ENCODE peak calls at places on chromosomes 6 and 20, in four cellular contexts. U, I, P and W are unnamed samples.

GRCh38 chr6:30940361-30941001 is at the start of gene MUCL3:
- DNase-seq in U (no peak), I (peak), P (no peak), W (no peak)

GRCh38 chr6:44151348-44152108 is 7.1 kb upstream of the CAPN11 start:
- DNase-seq in U (peak), I (peak), P (peak), W (no peak)

GRCh38 chr6:170429457-170429856 is 122.9 kb downstream of the FAM120B start:
- DNase-seq in U (no peak), I (peak), P (peak), W (no peak)

GRCh38 chr20:46582648-46583047 is 32.2 kb upstream of the OCSTAMP start:
- DNase-seq in U (no peak), I (no peak), P (no peak), W (no peak)

GRCh38 chr6:111219785-111220184 is 132.5 kb downstream of the SLC16A10 start:
- DNase-seq in U (no peak), I (no peak), P (no peak), W (no peak)

GRCh38 chr20:23161968-23162696 is 76.0 kb upstream of the CD93 start:
- DNase-seq in U (no peak), I (no peak), P (peak), W (no peak)

GRCh38 chr6:68638225-68638900 is 3.3 kb downstream of the ADGRB3 start:
- DNase-seq in U (no peak), I (peak), P (peak), W (no peak)

GRCh38 chr6:69116658-69117057 is 481.6 kb downstream of the ADGRB3 start:
- DNase-seq in U (no peak), I (no peak), P (no peak), W (no peak)

GRCh38 chr6:12709116-12709515 is 7.5 kb upstream of the PHACTR1 start:
- DNase-seq in U (no peak), I (no peak), P (no peak), W (no peak)

GRCh38 chr6:37684801-37685200 is 12.9 kb downstream of the MDGA1 start:
- DNase-seq in U (no peak), I (no peak), P (no peak), W (no peak)

GRCh38 chr6:8556370-8557018 is 121.1 kb upstream of the SLC35B3 start:
- DNase-seq in U (peak), I (no peak), P (peak), W (peak)

GRCh38 chr6:30325150-30325872 is 1.4 kb upstream of the TRIM39 start:
- DNase-seq in U (no peak), I (no peak), P (peak), W (no peak)

GRCh38 chr6:110296151-110297028 is 61.8 kb downstream of the METTL24 start:
- DNase-seq in U (no peak), I (no peak), P (no peak), W (no peak)

GRCh38 chr20:61052796-61053442 is 199.1 kb upstream of the CDH4 start:
- DNase-seq in U (no peak), I (no peak), P (no peak), W (no peak)

GRCh38 chr6:166617359-166617758 is 9.7 kb downstream of the RPS6KA2 start:
- DNase-seq in U (no peak), I (no peak), P (no peak), W (no peak)

GRCh38 chr6:89260310-89260709 is 43.2 kb upstream of the GABRR1 start:
- DNase-seq in U (no peak), I (peak), P (no peak), W (no peak)

GRCh38 chr20:56687061-56687460 is 58.0 kb downstream of the TFAP2C start:
- DNase-seq in U (no peak), I (no peak), P (no peak), W (no peak)

GRCh38 chr6:145137425-145137824 is 597.9 kb downstream of the EPM2A start:
- DNase-seq in U (no peak), I (no peak), P (peak), W (no peak)

GRCh38 chr6:25558155-25558817 is 93.7 kb upstream of the SCGN start:
- DNase-seq in U (no peak), I (no peak), P (no peak), W (no peak)

GRCh38 chr6:15025416-15025815 is 220.5 kb upstream of the JARID2 start:
- DNase-seq in U (no peak), I (no peak), P (no peak), W (no peak)

GRCh38 chr20:40284611-40285010 is 404.4 kb downstream of the MAFB start:
- DNase-seq in U (no peak), I (no peak), P (no peak), W (no peak)

GRCh38 chr6:28522594-28523557 is 2.8 kb upstream of the GPX5 start:
- DNase-seq in U (no peak), I (peak), P (no peak), W (no peak)

GRCh38 chr6:27892596-27893058 is 19.6 kb downstream of the OR2B2 start:
- DNase-seq in U (peak), I (no peak), P (no peak), W (no peak)

GRCh38 chr20:37347891-37348642 is 2.1 kb downstream of the SRC start:
- DNase-seq in U (no peak), I (peak), P (no peak), W (no peak)

GRCh38 chr20:43448748-43449535 is 8.8 kb upstream of the SRSF6 start:
- DNase-seq in U (peak), I (peak), P (peak), W (peak)

GRCh38 chr20:47764154-47764734 is 21.0 kb downstream of the SULF2 start:
- DNase-seq in U (no peak), I (peak), P (no peak), W (no peak)

GRCh38 chr6:136525586-136526195 is 24.5 kb downstream of the MAP7 start:
- DNase-seq in U (no peak), I (no peak), P (no peak), W (no peak)

GRCh38 chr6:11700118-11700718 is 78.4 kb downstream of the ADTRP start:
- DNase-seq in U (peak), I (peak), P (peak), W (no peak)

GRCh38 chr6:154508573-154509375 is 1.7 kb downstream of the CNKSR3 start:
- DNase-seq in U (no peak), I (peak), P (peak), W (no peak)

GRCh38 chr6:169828176-169828575 is 76.8 kb downstream of the ERMARD start:
- DNase-seq in U (no peak), I (no peak), P (no peak), W (no peak)

GRCh38 chr20:845226-845868 is 11.8 kb downstream of the FAM110A start:
- DNase-seq in U (no peak), I (no peak), P (no peak), W (no peak)

GRCh38 chr6:81788748-81789147 is 36.3 kb upstream of the TENT5A start:
- DNase-seq in U (no peak), I (no peak), P (peak), W (no peak)

GRCh38 chr6:131717815-131718214 is 7.0 kb upstream of the CTAGE9 start:
- DNase-seq in U (no peak), I (no peak), P (peak), W (no peak)

GRCh38 chr6:36858407-36858981 is 16.1 kb downstream of the PPIL1 start:
- DNase-seq in U (no peak), I (no peak), P (peak), W (no peak)

GRCh38 chr6:24196198-24196597 is 70.2 kb downstream of the NRSN1 start:
- DNase-seq in U (no peak), I (no peak), P (peak), W (no peak)

GRCh38 chr6:39416728-39417127 is 94.2 kb upstream of the KCNK16 start:
- DNase-seq in U (no peak), I (no peak), P (no peak), W (no peak)

GRCh38 chr6:28982476-28983266 is 22.4 kb downstream of the ZNF311 start:
- DNase-seq in U (no peak), I (peak), P (peak), W (no peak)

GRCh38 chr6:132598473-132598872 is 8.9 kb upstream of the TAAR5 start:
- DNase-seq in U (peak), I (peak), P (peak), W (no peak)

GRCh38 chr6:154522576-154522975 is 12.1 kb upstream of the CNKSR3 start:
- DNase-seq in U (no peak), I (no peak), P (no peak), W (no peak)

GRCh38 chr6:85798934-85799490 is 156.3 kb upstream of the SYNCRIP start:
- DNase-seq in U (no peak), I (no peak), P (no peak), W (no peak)
- H3K4me3 ChIP-seq in U (no peak), I (no peak), P (no peak), W (no peak)

GRCh38 chr6:21536280-21536766 is 57.2 kb upstream of the SOX4 start:
- DNase-seq in U (no peak), I (peak), P (no peak), W (no peak)

GRCh38 chr6:21537660-21538059 is 55.9 kb upstream of the SOX4 start:
- DNase-seq in U (no peak), I (no peak), P (no peak), W (no peak)

GRCh38 chr6:21529431-21529830 is 64.1 kb upstream of the SOX4 start:
- DNase-seq in U (no peak), I (no peak), P (no peak), W (no peak)

GRCh38 chr6:21531393-21531792 is 62.2 kb upstream of the SOX4 start:
- DNase-seq in U (no peak), I (no peak), P (no peak), W (no peak)

GRCh38 chr6:21533678-21534077 is 59.9 kb upstream of the SOX4 start:
- DNase-seq in U (no peak), I (no peak), P (no peak), W (no peak)
- TF ChIP-seq SIN3A in U (no peak), I (no peak), P (no peak), W (no peak)

GRCh38 chr20:63697357-63697867 is 960 bp downstream of the TNFRSF6B start:
- DNase-seq in U (no peak), I (no peak), P (no peak), W (no peak)
- TF ChIP-seq TCF7L2 in U (no peak), I (no peak), P (no peak), W (no peak)

GRCh38 chr6:150231456-150231855 is 88.6 kb downstream of the PPP1R14C start:
- DNase-seq in U (no peak), I (no peak), P (no peak), W (no peak)
- H3K4me3 ChIP-seq in U (no peak), I (no peak), P (no peak), W (no peak)

DNA sequence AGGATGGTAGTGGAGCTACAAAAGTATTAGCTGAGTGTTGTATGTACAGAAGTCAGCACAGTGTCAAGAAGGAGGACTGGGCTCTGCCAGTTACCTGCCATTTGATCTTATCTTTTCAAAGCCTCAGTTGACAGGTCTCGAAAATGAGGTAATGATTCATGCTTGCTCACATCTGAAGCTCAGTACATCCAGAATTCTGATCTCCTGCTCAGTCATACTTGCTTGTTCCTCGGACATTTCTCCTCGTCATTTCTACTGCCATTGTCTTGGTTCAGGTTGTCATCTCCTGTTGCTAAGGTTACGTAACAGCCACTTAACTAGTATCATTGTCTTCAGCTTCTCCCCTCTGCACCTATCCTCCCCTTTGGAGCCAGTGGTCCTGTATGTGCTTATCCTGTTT is 89.5 kb downstream of the SLX4IP start:
- DNase-seq in U (peak), I (no peak), P (no peak), W (no peak)
- TF ChIP-seq SIN3A in U (peak), I (no peak), P (no peak), W (no peak)

GRCh38 chr6:158219229-158219628 is 51.1 kb downstream of the GTF2H5 start:
- DNase-seq in U (no peak), I (no peak), P (no peak), W (no peak)
- TF ChIP-seq TCF7L2 in U (no peak), I (no peak), P (no peak), W (no peak)

GRCh38 chr6:126812651-126813050 is 305.8 kb upstream of the RSPO3 start:
- DNase-seq in U (no peak), I (no peak), P (no peak), W (no peak)
- H3K4me3 ChIP-seq in U (no peak), I (no peak), P (no peak), W (no peak)

DNA sequence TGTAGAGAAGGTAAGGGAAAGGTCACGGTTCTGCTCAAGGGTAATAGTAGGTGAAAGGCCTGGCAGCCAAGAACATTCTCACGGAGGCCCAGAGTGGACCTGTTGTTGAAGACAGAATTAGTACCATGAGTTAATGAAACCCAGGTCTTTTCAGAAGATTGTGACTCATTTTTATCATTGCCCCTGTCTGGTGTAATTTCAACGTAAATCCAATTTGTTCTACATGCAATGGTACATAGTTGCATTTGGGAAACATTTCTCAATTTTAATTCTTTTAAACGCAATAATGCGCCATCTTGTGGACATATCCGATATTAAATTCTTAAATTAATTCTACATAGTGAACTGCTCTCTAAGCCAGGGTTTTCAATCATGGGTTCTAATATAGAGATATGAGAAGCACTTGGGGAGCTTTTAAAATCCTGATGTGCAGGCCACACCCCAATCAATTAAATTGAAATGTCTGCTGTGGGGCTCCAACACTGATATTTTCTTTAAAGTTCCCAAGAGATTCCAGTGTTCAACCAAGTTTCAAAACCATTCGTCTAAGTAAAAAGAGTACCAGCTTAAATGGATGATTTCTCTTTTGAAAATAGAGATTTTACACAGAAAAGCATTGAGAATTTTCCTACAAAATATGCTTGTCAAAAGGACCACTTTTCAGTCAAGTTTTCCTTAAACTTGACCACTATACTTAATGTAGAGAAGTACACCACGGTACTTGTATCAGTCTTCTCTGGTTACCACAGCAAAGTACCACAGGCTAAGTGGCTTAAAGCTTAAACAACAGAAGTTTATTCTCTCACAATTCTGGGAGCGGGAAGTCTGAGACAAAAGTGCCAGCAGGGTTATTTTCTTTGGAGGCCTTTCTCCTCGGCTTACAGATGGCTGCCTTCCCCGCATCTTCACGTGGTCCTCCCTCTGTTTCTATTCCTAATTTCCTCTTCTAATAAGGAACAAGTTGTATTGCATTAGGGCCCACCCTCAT is 257.6 kb downstream of the PLCB1 start:
- DNase-seq in U (peak), I (peak), P (peak), W (peak)
- TF ChIP-seq SIN3A in U (no peak), I (no peak), P (no peak), W (no peak)